ENCODE peak calls at places on chromosomes 13 and 19, in six cellular contexts. U is psoas muscle, C is endodermal cell, O is Karpas-422, J is GM23248, M is lower lobe of right lung. H is an unnamed sample.

GRCh38 chr13:27079421-27079958 is 92.1 kb downstream of the USP12 start:
- DNase-seq in U (no peak), C (peak), O (no peak), J (peak), M (no peak), H (no peak)

GRCh38 chr13:74647991-74648390 is 513.8 kb upstream of the KLF12 start:
- DNase-seq in U (no peak), C (no peak), O (no peak), J (no peak), M (no peak), H (no peak)

GRCh38 chr19:3537438-3538240 is 1.3 kb upstream of the TEKTIP1 start:
- DNase-seq in U (no peak), C (no peak), O (peak), J (no peak), M (no peak), H (no peak)

GRCh38 chr19:50601407-50602088 is 33.3 kb upstream of the LRRC4B start:
- DNase-seq in U (no peak), C (no peak), O (no peak), J (no peak), M (no peak), H (no peak)

GRCh38 chr19:35090160-35090794 is 25.3 kb upstream of the FXYD3 start:
- DNase-seq in U (peak), C (peak), O (peak), J (peak), M (no peak), H (peak)

GRCh38 chr19:8224394-8225145 is 15.4 kb downstream of the CERS4 start:
- DNase-seq in U (peak), C (no peak), O (no peak), J (peak), M (no peak), H (no peak)

GRCh38 chr19:42197375-42197817 is 20.1 kb downstream of the DEDD2 start:
- DNase-seq in U (no peak), C (peak), O (no peak), J (no peak), M (peak), H (no peak)

GRCh38 chr13:98216135-98216565 is 39.1 kb upstream of the RNF113B start:
- DNase-seq in U (peak), C (no peak), O (no peak), J (peak), M (no peak), H (no peak)

GRCh38 chr19:39969266-39969665 is 1.7 kb upstream of the PSMC4 start:
- DNase-seq in U (no peak), C (no peak), O (no peak), J (peak), M (no peak), H (no peak)

GRCh38 chr13:32426981-32427851 is 714 bp downstream of the N4BP2L1 start:
- DNase-seq in U (peak), C (peak), O (peak), J (peak), M (peak), H (peak)

GRCh38 chr13:46831588-46832194 is 34.7 kb upstream of the ESD start:
- DNase-seq in U (no peak), C (peak), O (peak), J (peak), M (no peak), H (peak)

GRCh38 chr13:75308222-75308621 is 173.7 kb downstream of the TBC1D4 start:
- DNase-seq in U (no peak), C (no peak), O (no peak), J (no peak), M (no peak), H (no peak)

GRCh38 chr19:49020931-49021895 is 2.9 kb downstream of the CGB3 start:
- DNase-seq in U (no peak), C (no peak), O (peak), J (peak), M (no peak), H (peak)

GRCh38 chr13:26348966-26349365 is 95.0 kb downstream of the CDK8 start:
- DNase-seq in U (no peak), C (no peak), O (no peak), J (no peak), M (no peak), H (no peak)

GRCh38 chr13:102138635-102139225 is 263.1 kb downstream of the FGF14 start:
- DNase-seq in U (no peak), C (no peak), O (no peak), J (peak), M (no peak), H (no peak)

GRCh38 chr13:112073245-112074138 is 6.5 kb downstream of the SOX1 start:
- DNase-seq in U (no peak), C (peak), O (no peak), J (no peak), M (no peak), H (no peak)

GRCh38 chr19:18109731-18110671 is 12.4 kb downstream of the MAST3 start:
- DNase-seq in U (peak), C (peak), O (peak), J (peak), M (peak), H (no peak)

GRCh38 chr19:55341191-55342043 is 1.7 kb downstream of the KMT5C start:
- DNase-seq in U (peak), C (peak), O (peak), J (peak), M (peak), H (peak)

GRCh38 chr19:46841458-46842083 is 9.1 kb downstream of the AP2S1 start:
- DNase-seq in U (peak), C (peak), O (no peak), J (peak), M (no peak), H (no peak)

GRCh38 chr19:48963371-48964204 is 1.5 kb upstream of the FTL start:
- DNase-seq in U (peak), C (peak), O (peak), J (peak), M (peak), H (no peak)

GRCh38 chr13:106061781-106062180 is 473.7 kb downstream of the EFNB2 start:
- DNase-seq in U (no peak), C (no peak), O (no peak), J (no peak), M (no peak), H (no peak)

GRCh38 chr19:5138606-5139594 is 170.0 kb downstream of the KDM4B start:
- DNase-seq in U (no peak), C (no peak), O (no peak), J (peak), M (peak), H (no peak)

GRCh38 chr19:14031719-14032480 is at the start of gene IL27RA:
- DNase-seq in U (peak), C (peak), O (peak), J (peak), M (peak), H (peak)

GRCh38 chr13:50080158-50080855 is 65.1 kb downstream of the KCNRG start:
- DNase-seq in U (no peak), C (peak), O (peak), J (peak), M (no peak), H (peak)

GRCh38 chr13:94342436-94343242 is 136.8 kb downstream of the DCT start:
- DNase-seq in U (no peak), C (no peak), O (no peak), J (no peak), M (no peak), H (no peak)

GRCh38 chr13:94345374-94346195 is 133.9 kb downstream of the DCT start:
- DNase-seq in U (no peak), C (no peak), O (no peak), J (peak), M (no peak), H (peak)

GRCh38 chr13:94346261-94347019 is 133.0 kb downstream of the DCT start:
- DNase-seq in U (no peak), C (no peak), O (no peak), J (no peak), M (no peak), H (no peak)

GRCh38 chr13:94343243-94343585 is 136.3 kb downstream of the DCT start:
- DNase-seq in U (no peak), C (no peak), O (no peak), J (no peak), M (no peak), H (no peak)

DNA sequence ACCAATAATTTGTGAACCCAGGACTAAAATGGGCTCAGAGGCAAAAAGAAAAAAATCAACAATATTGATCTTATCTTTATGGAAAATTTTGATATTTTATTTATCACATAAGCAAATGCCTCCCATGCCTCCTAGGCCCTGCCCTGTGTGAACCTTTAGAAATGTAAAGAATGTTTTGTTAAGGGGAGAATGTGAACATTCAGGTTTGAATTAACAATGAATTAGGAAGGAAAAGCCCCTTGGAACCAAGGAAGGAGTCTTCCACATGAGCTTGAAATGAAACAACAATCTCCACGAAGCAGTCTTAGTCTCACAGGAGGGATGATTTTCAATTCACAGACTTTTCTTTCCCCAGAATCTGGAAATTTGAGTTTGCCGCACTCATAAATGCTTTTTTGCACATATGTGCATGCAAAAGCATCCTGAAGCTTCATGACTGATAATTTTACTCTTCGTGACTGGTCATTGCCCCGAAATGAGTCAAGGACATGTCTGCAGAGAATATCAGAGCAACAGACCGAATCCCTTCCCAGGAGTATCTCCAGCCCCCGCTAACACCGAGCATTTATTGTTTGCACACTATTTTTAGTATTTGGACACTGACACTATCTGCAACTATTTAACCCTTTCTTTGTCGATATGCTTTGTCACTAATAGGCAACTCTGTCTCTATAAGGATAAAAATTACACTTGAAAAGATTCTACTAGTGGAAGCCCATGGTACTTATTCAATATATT is 135.2 kb downstream of the DCT start:
- DNase-seq in U (no peak), C (no peak), O (no peak), J (peak), M (no peak), H (no peak)
- H3K27ac ChIP-seq in U (no peak), C (no peak), O (no peak), J (no peak), M (no peak), H (no peak)

GRCh38 chr13:20426766-20427448 is 98.8 kb downstream of the CRYL1 start:
- DNase-seq in U (no peak), C (no peak), O (no peak), J (peak), M (no peak), H (no peak)
- H3K27ac ChIP-seq in U (no peak), C (no peak), O (no peak), J (no peak), M (no peak), H (no peak)

GRCh38 chr13:48156466-48156865 is 61.6 kb upstream of the MED4 start:
- DNase-seq in U (no peak), C (peak), O (peak), J (no peak), M (no peak), H (peak)
- H3K27ac ChIP-seq in U (no peak), C (no peak), O (no peak), J (no peak), M (peak), H (no peak)

GRCh38 chr13:113547248-113547971 is 37.1 kb upstream of the TFDP1 start:
- DNase-seq in U (no peak), C (peak), O (no peak), J (peak), M (peak), H (no peak)

GRCh38 chr13:113545931-113546516 is 38.5 kb upstream of the TFDP1 start:
- DNase-seq in U (no peak), C (no peak), O (no peak), J (no peak), M (peak), H (no peak)

GRCh38 chr13:113545455-113545930 is 39.1 kb upstream of the TFDP1 start:
- DNase-seq in U (no peak), C (no peak), O (no peak), J (peak), M (peak), H (no peak)

GRCh38 chr13:113548171-113548641 is 36.3 kb upstream of the TFDP1 start:
- DNase-seq in U (no peak), C (peak), O (no peak), J (no peak), M (peak), H (no peak)

GRCh38 chr13:113546571-113547247 is 37.8 kb upstream of the TFDP1 start:
- DNase-seq in U (peak), C (no peak), O (no peak), J (peak), M (peak), H (no peak)
- H3K27ac ChIP-seq in U (no peak), C (peak), O (no peak), J (no peak), M (no peak), H (no peak)

GRCh38 chr19:15701757-15702589 is 25.9 kb upstream of the OR10H2 start:
- DNase-seq in U (no peak), C (no peak), O (no peak), J (no peak), M (no peak), H (no peak)
- H3K27ac ChIP-seq in U (no peak), C (no peak), O (no peak), J (no peak), M (no peak), H (no peak)

GRCh38 chr19:11033251-11033650 is 56.0 kb upstream of the LDLR start:
- DNase-seq in U (no peak), C (no peak), O (no peak), J (no peak), M (no peak), H (no peak)

GRCh38 chr19:11034449-11035213 is 54.6 kb upstream of the LDLR start:
- DNase-seq in U (no peak), C (no peak), O (no peak), J (no peak), M (no peak), H (no peak)

GRCh38 chr19:11033763-11034162 is 55.5 kb upstream of the LDLR start:
- DNase-seq in U (no peak), C (no peak), O (no peak), J (no peak), M (no peak), H (no peak)

GRCh38 chr19:11038511-11038910 is 50.8 kb upstream of the LDLR start:
- DNase-seq in U (no peak), C (no peak), O (no peak), J (no peak), M (no peak), H (no peak)

GRCh38 chr19:11035441-11036377 is 53.6 kb upstream of the LDLR start:
- DNase-seq in U (peak), C (peak), O (peak), J (peak), M (peak), H (peak)
- H3K27ac ChIP-seq in U (peak), C (peak), O (peak), J (no peak), M (no peak), H (peak)

H was measured in OCI-LY7.